ENCODE peak calls at places on chromosomes 16 and 17, in eight cellular contexts. T is progenitor cell of endocrine pancreas; V is retina; H is GM10248; G is NCI-H345; W is T-helper 9 cell; I is stimulated activated CD8-positive, alpha-beta memory T cell treated with anti-CD3 and anti-CD28 coated beads, Interleukin-2, amount 100 ng/mL, for 48 hours; U is choroid plexus epithelial cell. N is an unnamed sample.

GRCh38 chr17:80953471-80954315 is 37.9 kb upstream of the CHMP6 start:
- DNase-seq in T (no peak), W (no peak), V (no peak), H (no peak), I (no peak), G (no peak), U (no peak), N (no peak)

GRCh38 chr17:52390422-52390821 is 231.9 kb upstream of the CA10 start:
- DNase-seq in G (no peak), T (no peak), V (no peak), I (no peak), U (no peak), W (no peak), H (no peak), N (no peak)

GRCh38 chr17:57369509-57369945 is 113.2 kb downstream of the MSI2 start:
- DNase-seq in W (no peak), G (no peak), U (peak), V (no peak), I (no peak), T (no peak), H (no peak), N (no peak)

GRCh38 chr16:57590654-57591085 is 37.8 kb upstream of the ADGRG1 start:
- DNase-seq in I (no peak), T (no peak), W (no peak), H (no peak), U (peak), G (no peak), V (no peak), N (no peak)

GRCh38 chr17:79192503-79193500 is 118.2 kb downstream of the ENGASE start:
- DNase-seq in W (no peak), G (no peak), I (no peak), U (peak), H (peak), V (peak), T (peak), N (no peak)

GRCh38 chr16:84673203-84673535 is 24.9 kb downstream of the KLHL36 start:
- DNase-seq in W (no peak), T (no peak), U (peak), G (no peak), V (no peak), H (no peak), I (no peak), N (no peak)

GRCh38 chr16:30173054-30173453 is 10.3 kb upstream of the CORO1A start:
- DNase-seq in H (no peak), U (no peak), V (no peak), T (no peak), I (no peak), W (no peak), G (no peak), N (no peak)

GRCh38 chr17:50620848-50621247 is 13.8 kb upstream of the ABCC3 start:
- DNase-seq in T (no peak), G (peak), I (no peak), V (no peak), H (no peak), W (no peak), U (no peak), N (no peak)

GRCh38 chr16:56530872-56531271 is 11.0 kb upstream of the BBS2 start:
- DNase-seq in U (no peak), T (no peak), H (no peak), V (no peak), I (no peak), W (no peak), G (no peak), N (no peak)

GRCh38 chr17:35804658-35805192 is 4.6 kb upstream of the TAF15 start:
- DNase-seq in V (peak), H (peak), W (no peak), G (peak), T (no peak), U (peak), I (no peak), N (peak)

GRCh38 chr16:8912793-8913192 is 30.6 kb downstream of the LITAFD start:
- DNase-seq in T (no peak), U (no peak), H (no peak), V (no peak), I (no peak), G (no peak), W (no peak), N (no peak)

GRCh38 chr17:55576237-55576998 is 65.2 kb upstream of the SMIM36 start:
- DNase-seq in I (no peak), G (no peak), U (peak), W (no peak), H (no peak), V (no peak), T (no peak), N (no peak)

GRCh38 chr16:12455287-12455798 is 348.3 kb downstream of the CPPED1 start:
- DNase-seq in G (peak), V (peak), H (peak), W (no peak), I (peak), T (peak), U (peak), N (peak)

GRCh38 chr17:12709063-12709462 is 43.4 kb downstream of the MYOCD start:
- DNase-seq in H (no peak), W (no peak), U (no peak), I (no peak), V (no peak), T (no peak), G (no peak), N (no peak)

GRCh38 chr17:66507103-66507923 is 204.9 kb downstream of the PRKCA start:
- DNase-seq in W (no peak), V (no peak), H (no peak), I (no peak), G (no peak), U (peak), T (no peak), N (no peak)

GRCh38 chr17:40552806-40553693 is 12.2 kb downstream of the CCR7 start:
- DNase-seq in V (no peak), W (no peak), I (no peak), U (no peak), G (no peak), H (no peak), T (no peak), N (no peak)

GRCh38 chr16:2205967-2206313 is 686 bp downstream of the MLST8 start:
- DNase-seq in T (no peak), U (no peak), I (no peak), V (no peak), G (no peak), H (no peak), W (no peak), N (no peak)

GRCh38 chr16:84040823-84041391 is 1.7 kb downstream of the SLC38A8 start:
- DNase-seq in W (no peak), V (no peak), I (no peak), U (no peak), G (no peak), T (no peak), H (no peak), N (no peak)

GRCh38 chr16:12951392-12951791 is 50.0 kb downstream of the SHISA9 start:
- DNase-seq in H (no peak), U (no peak), I (no peak), T (no peak), G (peak), W (no peak), V (no peak), N (no peak)

GRCh38 chr17:49700956-49701355 is 6.8 kb downstream of the SLC35B1 start:
- DNase-seq in G (no peak), U (no peak), T (no peak), I (no peak), W (no peak), H (no peak), V (no peak), N (no peak)

GRCh38 chr17:82030470-82031302 is 792 bp upstream of the RAC3 start:
- DNase-seq in I (peak), H (peak), G (peak), V (peak), W (peak), U (peak), T (peak), N (peak)

GRCh38 chr17:73338050-73338491 is 26.3 kb upstream of the CDC42EP4 start:
- DNase-seq in T (no peak), H (no peak), V (no peak), W (no peak), U (peak), G (no peak), I (no peak), N (no peak)

GRCh38 chr17:78170692-78171590 is 2.6 kb downstream of the SYNGR2 start:
- DNase-seq in T (no peak), W (no peak), I (no peak), H (no peak), U (no peak), G (no peak), V (no peak), N (no peak)

GRCh38 chr17:59842901-59843652 is 49.7 kb downstream of the TUBD1 start:
- DNase-seq in I (no peak), W (no peak), T (no peak), H (peak), G (no peak), U (peak), V (no peak), N (no peak)

GRCh38 chr17:82490512-82491195 is 28.9 kb upstream of the FOXK2 start:
- DNase-seq in G (peak), I (no peak), V (peak), U (no peak), T (no peak), W (no peak), H (no peak), N (peak)

GRCh38 chr17:27506348-27507218 is 50.3 kb downstream of the KSR1 start:
- DNase-seq in T (no peak), U (peak), W (no peak), V (no peak), I (no peak), H (peak), G (peak), N (no peak)

GRCh38 chr16:81831722-81832126 is 52.6 kb downstream of the PLCG2 start:
- DNase-seq in W (no peak), I (peak), G (no peak), U (no peak), H (peak), V (no peak), T (no peak), N (no peak)

GRCh38 chr17:66848496-66848895 is 13.6 kb downstream of the CACNG5 start:
- DNase-seq in I (no peak), T (no peak), V (no peak), U (no peak), W (no peak), H (no peak), G (no peak), N (no peak)

GRCh38 chr17:56175299-56175935 is 22.1 kb downstream of the ANKFN1 start:
- DNase-seq in V (no peak), U (no peak), H (no peak), G (no peak), I (no peak), T (no peak), W (no peak), N (no peak)

GRCh38 chr16:525520-526180 is 1.9 kb upstream of the CAPN15 start:
- DNase-seq in I (peak), G (no peak), T (no peak), H (peak), U (peak), W (peak), V (peak), N (no peak)

GRCh38 chr16:20741555-20742285 is at the start of gene THUMPD1:
- DNase-seq in U (peak), T (peak), G (peak), V (peak), W (peak), H (peak), I (peak), N (peak)

GRCh38 chr17:44760474-44761308 is 1.9 kb downstream of the ADAM11 start:
- DNase-seq in H (no peak), U (no peak), V (peak), T (no peak), G (no peak), W (no peak), I (no peak), N (no peak)

GRCh38 chr17:31582151-31582907 is 190.9 kb downstream of the RAB11FIP4 start:
- DNase-seq in G (no peak), H (peak), V (no peak), W (no peak), U (peak), I (no peak), T (no peak), N (no peak)

GRCh38 chr17:27810902-27811557 is 10.7 kb upstream of the NOS2 start:
- DNase-seq in T (no peak), V (no peak), H (no peak), I (no peak), G (no peak), U (no peak), W (no peak), N (no peak)

GRCh38 chr17:12995896-12996295 is 21.9 kb downstream of the ELAC2 start:
- DNase-seq in G (no peak), W (no peak), I (no peak), T (no peak), H (no peak), V (no peak), U (no peak), N (no peak)